ENCODE peak calls at places on chromosomes 12 and 14, in nine cellular contexts. X is BE2C; U is psoas muscle; W is NT2/D1; B is right lobe of liver; Y is brain microvascular endothelial cell; F is thyroid gland; Q is CD4-positive, alpha-beta memory T cell; K is A673. A is an unnamed sample.
A peak's percentile ranks its signal among the peaks of the same experiment; 100 is the strongest.

GRCh38 chr14:61695695-61696527 is 598 bp downstream of the HIF1A start:
- DNase-seq in X (peak; percentile 71), U (peak; percentile 74), W (peak; percentile 35), B (peak; percentile 82), Y (peak; percentile 57), F (peak; percentile 71), Q (peak; percentile 39), K (peak; percentile 70), A (no peak)

GRCh38 chr12:41304526-41304925 is 116.4 kb downstream of the PDZRN4 start:
- DNase-seq in X (no peak), U (no peak), W (no peak), B (no peak), Y (no peak), F (no peak), Q (no peak), K (no peak), A (no peak)

GRCh38 chr14:31441273-31442110 is 15.8 kb downstream of the DTD2 start:
- DNase-seq in X (no peak), U (no peak), W (no peak), B (no peak), Y (no peak), F (no peak), Q (no peak), K (peak; percentile 41), A (peak; percentile 93)

GRCh38 chr12:108482717-108483212 is 32.3 kb upstream of the FICD start:
- DNase-seq in X (no peak), U (no peak), W (no peak), B (no peak), Y (peak; percentile 24), F (no peak), Q (no peak), K (no peak), A (no peak)

GRCh38 chr14:63875311-63875710 is 22.5 kb downstream of the SYNE2 start:
- DNase-seq in X (no peak), U (no peak), W (no peak), B (no peak), Y (peak; percentile 58), F (no peak), Q (no peak), K (no peak), A (no peak)

GRCh38 chr14:69484444-69485113 is at the start of gene PLEKHD1:
- DNase-seq in X (peak; percentile 26), U (no peak), W (peak; percentile 25), B (peak; percentile 45), Y (no peak), F (peak; percentile 67), Q (no peak), K (no peak), A (no peak)

GRCh38 chr12:82708507-82708906 is 21.8 kb downstream of the TMTC2 start:
- DNase-seq in X (peak; percentile 63), U (no peak), W (peak; percentile 9), B (no peak), Y (no peak), F (peak; percentile 25), Q (no peak), K (peak; percentile 62), A (no peak)

GRCh38 chr14:90536092-90536491 is 139.3 kb downstream of the CALM1 start:
- DNase-seq in X (no peak), U (no peak), W (no peak), B (no peak), Y (no peak), F (peak; percentile 35), Q (no peak), K (no peak), A (no peak)

GRCh38 chr14:101123639-101124525 is 220.4 kb upstream of the RTL1 start:
- DNase-seq in X (peak; percentile 2), U (peak; percentile 42), W (no peak), B (no peak), Y (no peak), F (no peak), Q (no peak), K (peak; percentile 8), A (no peak)

GRCh38 chr12:20212658-20213387 is 155.5 kb upstream of the PDE3A start:
- DNase-seq in X (peak; percentile 91), U (peak; percentile 84), W (peak; percentile 100), B (peak; percentile 71), Y (peak; percentile 99), F (peak; percentile 79), Q (no peak), K (peak; percentile 98), A (peak; percentile 96)

GRCh38 chr12:107394693-107395092 is 290.9 kb upstream of the PWP1 start:
- DNase-seq in X (no peak), U (no peak), W (no peak), B (no peak), Y (no peak), F (no peak), Q (no peak), K (no peak), A (no peak)

GRCh38 chr12:111393700-111394275 is 11.9 kb upstream of the SH2B3 start:
- DNase-seq in X (no peak), U (peak; percentile 64), W (no peak), B (no peak), Y (no peak), F (no peak), Q (no peak), K (no peak), A (no peak)

GRCh38 chr12:40253936-40254335 is 29.1 kb downstream of the LRRK2 start:
- DNase-seq in X (no peak), U (no peak), W (no peak), B (no peak), Y (no peak), F (no peak), Q (no peak), K (no peak), A (peak; percentile 18)

GRCh38 chr14:103910262-103910935 is 17.9 kb upstream of the TDRD9 start:
- DNase-seq in X (peak; percentile 88), U (peak; percentile 81), W (peak; percentile 70), B (peak; percentile 90), Y (peak; percentile 46), F (peak; percentile 99), Q (peak; percentile 61), K (peak; percentile 86), A (peak; percentile 23)

GRCh38 chr12:87238466-87238865 is 790.7 kb downstream of the C12orf50 start:
- DNase-seq in X (no peak), U (no peak), W (no peak), B (no peak), Y (no peak), F (no peak), Q (no peak), K (no peak), A (no peak)

DNA sequence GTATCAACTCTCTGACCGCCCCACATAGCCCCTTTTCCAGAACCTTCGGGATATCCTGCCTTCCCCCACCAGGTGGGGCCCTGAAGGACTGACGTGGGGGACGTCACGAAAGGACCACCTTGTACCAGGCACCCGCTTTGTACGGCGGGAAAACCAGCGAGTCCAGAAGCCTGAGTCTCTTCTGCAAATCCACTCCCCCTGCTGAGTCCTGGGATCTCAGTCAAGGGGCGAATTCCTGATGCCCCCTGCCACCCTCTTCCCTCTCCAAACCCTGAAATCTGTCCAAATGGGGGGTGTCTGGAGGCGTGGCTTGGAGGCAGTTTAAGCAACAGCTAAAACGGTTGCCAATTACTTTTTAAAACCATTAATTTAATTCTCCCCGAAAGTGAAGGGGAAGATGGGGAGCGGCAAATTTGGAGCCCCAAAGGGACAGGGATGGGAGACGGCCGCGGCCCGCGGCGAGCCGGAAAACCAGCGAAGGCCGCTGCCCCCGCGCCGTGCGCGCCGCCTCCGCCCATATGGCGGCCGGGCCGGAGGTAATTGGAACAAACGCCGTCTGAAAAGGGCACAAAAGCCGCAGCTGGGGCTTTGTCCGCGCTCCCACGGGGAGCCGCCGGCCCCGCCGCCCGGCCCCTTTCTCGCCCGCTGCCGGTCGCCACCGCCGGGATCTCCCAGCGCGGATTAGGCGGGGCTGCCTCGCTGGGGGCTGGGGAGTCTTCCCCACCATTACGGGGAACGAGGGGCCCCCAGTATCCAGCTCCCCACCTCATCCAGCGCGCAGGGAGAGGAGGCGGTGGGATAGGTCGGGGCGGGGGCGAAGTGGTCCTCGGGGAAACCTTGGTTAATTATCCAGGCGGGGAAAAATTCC is 6.6 kb downstream of the LHX5 start:
- DNase-seq in X (no peak), U (no peak), W (no peak), B (no peak), Y (no peak), F (no peak), Q (no peak), K (no peak), A (no peak)
- H3K4me3 ChIP-seq in X (no peak overlapping the region), U (peak overlapping the region; percentile 40), W (peak overlapping the region; percentile 9), B (no peak overlapping the region), Y (no peak overlapping the region), F (no peak overlapping the region), Q (no peak overlapping the region), K (no peak overlapping the region), A (no peak overlapping the region)

DNA sequence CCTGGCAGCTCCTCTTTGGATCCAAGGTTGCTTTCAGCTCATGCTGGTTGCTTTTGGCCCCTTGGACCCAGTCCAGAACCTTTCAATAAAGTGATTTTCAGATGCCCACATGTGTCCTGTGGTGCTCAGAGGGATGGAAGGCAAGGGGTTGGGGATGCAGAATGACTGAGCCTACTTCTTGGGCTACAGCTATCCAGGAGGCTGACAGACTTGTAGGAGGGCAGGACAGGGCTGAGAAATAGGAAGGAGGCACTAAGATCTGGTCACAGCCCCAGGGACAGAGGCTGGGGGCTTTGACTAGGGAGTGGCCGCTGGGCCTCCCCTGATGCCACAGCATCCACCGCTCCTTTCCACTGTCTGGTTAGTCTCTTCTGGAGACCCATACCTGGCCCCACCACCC is 1.2 kb upstream of the HOXC11 start:
- DNase-seq in X (no peak), U (no peak), W (no peak), B (peak; percentile 2), Y (no peak), F (no peak), Q (no peak), K (no peak), A (no peak)
- H3K27me3 ChIP-seq in X (peaks cover 23% of the 10 kb centered on the region), U (peaks cover 38% of the 10 kb centered on the region), W (peaks cover 100% of the 10 kb centered on the region), B (peaks cover 10% of the 10 kb centered on the region), Y (peaks cover 93% of the 10 kb centered on the region), F (peaks cover 77% of the 10 kb centered on the region), Q (peaks cover 93% of the 10 kb centered on the region), K (no peaks in the 10 kb centered on the region), A (no peaks in the 10 kb centered on the region)

DNA sequence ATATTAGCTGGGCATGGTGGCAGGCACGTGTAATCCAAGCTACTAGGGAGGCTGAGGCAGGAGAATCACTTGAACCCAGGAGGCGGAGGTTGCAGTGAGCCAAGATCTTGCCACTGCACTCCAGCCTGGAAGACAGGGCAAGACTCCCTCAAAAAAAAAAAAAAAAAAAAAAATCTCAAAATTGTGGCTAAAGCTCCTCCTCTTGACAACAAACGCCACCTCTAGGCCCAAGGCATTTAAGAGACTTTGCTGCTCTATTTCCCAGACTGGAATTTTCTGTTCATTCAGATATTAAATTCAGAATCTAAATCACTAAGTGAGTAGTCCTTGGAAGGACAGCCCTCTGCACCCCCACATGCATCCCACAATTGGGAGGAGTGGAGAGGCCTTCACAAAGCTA is 1.4 kb downstream of the ZFYVE1 start:
- DNase-seq in X (no peak), U (no peak), W (no peak), B (no peak), Y (no peak), F (no peak), Q (no peak), K (no peak), A (no peak)
- H3K4me3 ChIP-seq in X (no peak overlapping the region), U (peak overlapping the region; percentile 83), W (no peak overlapping the region), B (no peak overlapping the region), Y (peak overlapping the region; percentile 12), F (no peak overlapping the region), Q (no peak overlapping the region), K (no peak overlapping the region), A (peak overlapping the region; percentile 84)

DNA sequence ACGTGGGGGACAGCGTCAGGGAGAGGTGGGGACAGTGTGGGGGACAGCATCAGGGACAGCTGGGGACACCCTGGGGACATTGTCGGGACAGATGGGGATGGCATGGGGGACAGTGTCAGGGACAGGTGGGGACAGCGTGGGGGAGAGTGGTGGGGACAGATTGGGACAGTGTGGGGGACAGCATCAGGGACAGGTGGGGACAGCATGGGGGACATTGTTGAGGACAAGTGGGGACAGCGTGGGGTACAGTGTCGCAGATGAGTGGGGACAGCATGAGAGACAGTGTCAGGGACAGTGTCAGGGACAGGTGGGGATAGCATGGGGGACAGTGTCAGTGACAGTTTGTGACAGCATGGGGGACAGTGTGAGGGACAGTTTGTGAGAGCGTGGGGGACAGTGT is 240.9 kb downstream of the TMEM121 start:
- DNase-seq in X (no peak), U (no peak), W (no peak), B (no peak), Y (no peak), F (no peak), Q (no peak), K (no peak), A (no peak)
- H3K27me3 ChIP-seq in X (no peaks in the 10 kb centered on the region), U (no peaks in the 10 kb centered on the region), W (no peaks in the 10 kb centered on the region), B (no peaks in the 10 kb centered on the region), Y (no peaks in the 10 kb centered on the region), F (no peaks in the 10 kb centered on the region), Q (no peaks in the 10 kb centered on the region), K (no peaks in the 10 kb centered on the region), A (no peaks in the 10 kb centered on the region)

A was measured in BJ.